ENCODE peak calls at places on chromosomes 13 and 19, in nine cellular contexts. L is AG08396; X is effector CD4-positive, alpha-beta T cell; N is HTR-8/SVneo; U is GM23338; D is GM19239; J is GM12865; G is naive thymus-derived CD4-positive, alpha-beta T cell; R is non-pigmented ciliary epithelial cell. H is an unnamed sample.

GRCh38 chr13:31674056-31674455 is 65.3 kb upstream of the RXFP2 start:
- DNase-seq in L (no peak), X (no peak), N (no peak), U (no peak), D (no peak), J (no peak), G (no peak), R (no peak), H (no peak)

GRCh38 chr13:30047154-30047874 is 196.9 kb upstream of the UBL3 start:
- DNase-seq in L (no peak), X (no peak), N (no peak), U (no peak), D (no peak), J (peak; percentile 13), G (no peak), R (no peak), H (no peak)

GRCh38 chr19:37304884-37305255 is 66.0 kb upstream of the ZNF527 start:
- DNase-seq in L (no peak), X (no peak), N (no peak), U (no peak), D (no peak), J (no peak), G (no peak), R (no peak), H (no peak)

GRCh38 chr19:55644842-55645511 is 1.5 kb downstream of the ZNF581 start:
- DNase-seq in L (no peak), X (no peak), N (no peak), U (no peak), D (no peak), J (peak; percentile 35), G (no peak), R (no peak), H (no peak)

GRCh38 chr19:12065100-12065538 is 588 bp downstream of the ZNF844 start:
- DNase-seq in L (peak; percentile 52), X (no peak), N (no peak), U (peak; percentile 61), D (no peak), J (peak; percentile 21), G (peak; percentile 51), R (no peak), H (no peak)

GRCh38 chr13:34971473-34971872 is 29.4 kb downstream of the NBEA start:
- DNase-seq in L (no peak), X (no peak), N (no peak), U (no peak), D (no peak), J (no peak), G (no peak), R (no peak), H (no peak)

GRCh38 chr19:42023121-42023942 is 29.3 kb upstream of the ATP1A3 start:
- DNase-seq in L (no peak), X (no peak), N (no peak), U (peak; percentile 78), D (no peak), J (peak; percentile 50), G (no peak), R (no peak), H (no peak)

GRCh38 chr13:80962173-80962572 is 621.2 kb upstream of the SPRY2 start:
- DNase-seq in L (no peak), X (no peak), N (no peak), U (no peak), D (no peak), J (no peak), G (no peak), R (no peak), H (no peak)

GRCh38 chr19:28482221-28482620 is 730.7 kb downstream of the UQCRFS1 start:
- DNase-seq in L (no peak), X (no peak), N (no peak), U (peak; percentile 71), D (no peak), J (peak; percentile 21), G (no peak), R (no peak), H (no peak)

GRCh38 chr13:113915786-113916329 is 52.0 kb upstream of the GAS6 start:
- DNase-seq in L (no peak), X (no peak), N (no peak), U (no peak), D (no peak), J (no peak), G (no peak), R (no peak), H (no peak)

GRCh38 chr19:19615086-19615485 is 3.4 kb downstream of the PBX4 start:
- DNase-seq in L (no peak), X (no peak), N (no peak), U (no peak), D (no peak), J (no peak), G (no peak), R (no peak), H (peak; percentile 55)

GRCh38 chr19:47106819-47107200 is 6.8 kb downstream of the ZC3H4 start:
- DNase-seq in L (no peak), X (no peak), N (no peak), U (no peak), D (no peak), J (no peak), G (no peak), R (no peak), H (no peak)

GRCh38 chr13:91045351-91046034 is 302.0 kb upstream of the MIR17HG start:
- DNase-seq in L (no peak), X (no peak), N (peak; percentile 3), U (peak; percentile 25), D (no peak), J (peak; percentile 7), G (no peak), R (no peak), H (no peak)

GRCh38 chr13:68160466-68160865 is 930.3 kb upstream of the PCDH9 start:
- DNase-seq in L (no peak), X (no peak), N (no peak), U (no peak), D (no peak), J (no peak), G (no peak), R (no peak), H (no peak)

GRCh38 chr13:114069376-114070097 is 62.9 kb downstream of the RASA3 start:
- DNase-seq in L (no peak), X (no peak), N (no peak), U (no peak), D (no peak), J (no peak), G (no peak), R (no peak), H (no peak)

GRCh38 chr19:48922548-48923490 is 10.7 kb upstream of the DHDH start:
- DNase-seq in L (no peak), X (no peak), N (no peak), U (no peak), D (no peak), J (no peak), G (no peak), R (no peak), H (no peak)

GRCh38 chr19:5997371-5997770 is 19.4 kb upstream of the RANBP3 start:
- DNase-seq in L (no peak), X (no peak), N (no peak), U (peak; percentile 68), D (no peak), J (no peak), G (no peak), R (no peak), H (no peak)

GRCh38 chr19:42018503-42019193 is 24.6 kb upstream of the ATP1A3 start:
- DNase-seq in L (no peak), X (no peak), N (peak; percentile 53), U (no peak), D (no peak), J (no peak), G (no peak), R (no peak), H (no peak)

GRCh38 chr13:26460652-26461051 is 96.8 kb upstream of the WASF3 start:
- DNase-seq in L (no peak), X (no peak), N (no peak), U (no peak), D (no peak), J (no peak), G (no peak), R (no peak), H (no peak)

GRCh38 chr13:71867101-71867814 is at the start of gene DACH1:
- DNase-seq in L (peak; percentile 65), X (no peak), N (peak; percentile 10), U (peak; percentile 68), D (peak; percentile 18), J (peak; percentile 48), G (peak; percentile 25), R (peak; percentile 51), H (no peak)

GRCh38 chr13:87274209-87274819 is 396.9 kb upstream of the SLITRK5 start:
- DNase-seq in L (peak; percentile 2), X (no peak), N (peak; percentile 8), U (peak; percentile 89), D (no peak), J (peak; percentile 15), G (no peak), R (no peak), H (no peak)

GRCh38 chr13:76086729-76087128 is 450.6 kb downstream of the LMO7 start:
- DNase-seq in L (no peak), X (no peak), N (no peak), U (peak; percentile 10), D (no peak), J (no peak), G (no peak), R (no peak), H (no peak)

GRCh38 chr13:34412295-34412694 is 529.8 kb upstream of the NBEA start:
- DNase-seq in L (no peak), X (no peak), N (no peak), U (no peak), D (no peak), J (no peak), G (no peak), R (no peak), H (no peak)

GRCh38 chr13:20848944-20849343 is 53.6 kb downstream of the XPO4 start:
- DNase-seq in L (no peak), X (no peak), N (no peak), U (no peak), D (no peak), J (no peak), G (no peak), R (no peak), H (no peak)

GRCh38 chr19:43727593-43727853 is 11.6 kb downstream of the IRGC start:
- DNase-seq in L (no peak), X (no peak), N (no peak), U (no peak), D (no peak), J (no peak), G (no peak), R (no peak), H (no peak)

GRCh38 chr19:10871711-10872550 is 578 bp downstream of the CARM1 start:
- DNase-seq in L (peak; percentile 53), X (peak; percentile 34), N (no peak), U (peak; percentile 58), D (no peak), J (peak; percentile 60), G (peak; percentile 16), R (no peak), H (peak; percentile 23)

GRCh38 chr19:53945441-53945840 is 17.3 kb upstream of the CACNG8 start:
- DNase-seq in L (peak; percentile 39), X (no peak), N (no peak), U (peak; percentile 89), D (no peak), J (no peak), G (no peak), R (no peak), H (no peak)

GRCh38 chr19:10173527-10173926 is 21.2 kb downstream of the DNMT1 start:
- DNase-seq in L (no peak), X (no peak), N (no peak), U (no peak), D (no peak), J (no peak), G (no peak), R (no peak), H (no peak)

GRCh38 chr19:10568826-10569651 is at the start of gene CDKN2D:
- DNase-seq in L (peak; percentile 95), X (peak; percentile 100), N (peak; percentile 95), U (peak; percentile 100), D (peak; percentile 86), J (peak; percentile 100), G (peak; percentile 100), R (peak; percentile 96), H (peak; percentile 100)

GRCh38 chr19:48554385-48555091 is 2.6 kb downstream of the SULT2B1 start:
- DNase-seq in L (no peak), X (no peak), N (peak; percentile 77), U (peak; percentile 95), D (no peak), J (no peak), G (no peak), R (no peak), H (no peak)

GRCh38 chr19:6092329-6093286 is 17.7 kb downstream of the RFX2 start:
- DNase-seq in L (peak; percentile 85), X (no peak), N (no peak), U (peak; percentile 85), D (no peak), J (peak; percentile 41), G (no peak), R (no peak), H (no peak)